ENCODE peak calls at places on chromosomes 3 and 15, in nine cellular contexts. V, M, R, B, K, H, O, C and S are unnamed samples.

GRCh38 chr3:46812237-46812791 is 50.9 kb downstream of the MYL3 start:
- DNase-seq in V (peak; percentile 74), M (peak; percentile 17), R (no peak), B (peak; percentile 60), K (no peak), H (peak; percentile 57), O (peak; percentile 47), C (peak; percentile 34), S (peak; percentile 80)

GRCh38 chr3:193842029-193842782 is 249.2 kb downstream of the OPA1 start:
- DNase-seq in V (no peak), M (no peak), R (no peak), B (no peak), K (no peak), H (no peak), O (no peak), C (no peak), S (peak; percentile 57)

GRCh38 chr3:122577409-122578028 is at the start of gene PARP15:
- DNase-seq in V (peak; percentile 12), M (no peak), R (no peak), B (peak; percentile 21), K (no peak), H (no peak), O (no peak), C (no peak), S (peak; percentile 86)

GRCh38 chr3:69292185-69292584 is 93.7 kb downstream of the FRMD4B start:
- DNase-seq in V (no peak), M (no peak), R (no peak), B (no peak), K (no peak), H (no peak), O (no peak), C (no peak), S (no peak)

GRCh38 chr15:68201153-68201878 is 3.8 kb downstream of the CALML4 start:
- DNase-seq in V (no peak), M (no peak), R (no peak), B (no peak), K (no peak), H (no peak), O (no peak), C (no peak), S (no peak)

GRCh38 chr15:92050220-92050898 is 196.9 kb downstream of the SLCO3A1 start:
- DNase-seq in V (no peak), M (no peak), R (no peak), B (no peak), K (no peak), H (no peak), O (no peak), C (no peak), S (no peak)

GRCh38 chr3:144085964-144086363 is 114.3 kb downstream of the DIPK2A start:
- DNase-seq in V (peak; percentile 9), M (no peak), R (no peak), B (no peak), K (no peak), H (no peak), O (peak; percentile 69), C (peak; percentile 5), S (no peak)

GRCh38 chr15:73873889-73874511 is 636 bp downstream of the TBC1D21 start:
- DNase-seq in V (peak; percentile 66), M (peak; percentile 79), R (peak; percentile 56), B (no peak), K (no peak), H (peak; percentile 14), O (peak; percentile 72), C (peak; percentile 58), S (no peak)

GRCh38 chr15:73555080-73555479 is 78.1 kb downstream of the NPTN start:
- DNase-seq in V (no peak), M (no peak), R (no peak), B (no peak), K (no peak), H (no peak), O (no peak), C (no peak), S (no peak)

GRCh38 chr15:60729850-60730458 is 251.0 kb upstream of the ICE2 start:
- DNase-seq in V (no peak), M (no peak), R (no peak), B (no peak), K (no peak), H (peak; percentile 34), O (no peak), C (no peak), S (no peak)

GRCh38 chr3:11155341-11156025 is 1.2 kb downstream of the HRH1 start:
- DNase-seq in V (peak; percentile 89), M (peak; percentile 28), R (peak; percentile 85), B (no peak), K (peak; percentile 45), H (no peak), O (peak; percentile 89), C (peak; percentile 84), S (peak; percentile 64)

GRCh38 chr15:77456746-77457618 is 36.3 kb downstream of the HMG20A start:
- DNase-seq in V (peak; percentile 34), M (peak; percentile 51), R (no peak), B (no peak), K (no peak), H (no peak), O (peak; percentile 21), C (peak; percentile 12), S (no peak)

GRCh38 chr3:46599590-46599989 is 12.7 kb upstream of the FAM240A start:
- DNase-seq in V (no peak), M (no peak), R (no peak), B (no peak), K (no peak), H (no peak), O (no peak), C (no peak), S (no peak)

GRCh38 chr3:154324919-154325318 is 632 bp upstream of the DHX36 start:
- DNase-seq in V (no peak), M (peak; percentile 24), R (no peak), B (no peak), K (no peak), H (no peak), O (no peak), C (no peak), S (no peak)

GRCh38 chr3:33144433-33144832 is 30.6 kb downstream of the CRTAP start:
- DNase-seq in V (no peak), M (no peak), R (no peak), B (no peak), K (no peak), H (no peak), O (no peak), C (no peak), S (no peak)

GRCh38 chr3:187520027-187520945 is 149.9 kb downstream of the SST start:
- DNase-seq in V (peak; percentile 78), M (no peak), R (no peak), B (no peak), K (no peak), H (no peak), O (peak; percentile 4), C (peak; percentile 70), S (no peak)

GRCh38 chr3:157201648-157202278 is 41.8 kb upstream of the CCNL1 start:
- DNase-seq in V (peak; percentile 74), M (peak; percentile 47), R (peak; percentile 53), B (no peak), K (no peak), H (no peak), O (peak; percentile 78), C (peak; percentile 62), S (no peak)

GRCh38 chr3:58691997-58692396 is 25.4 kb upstream of the FAM3D start:
- DNase-seq in V (peak; percentile 3), M (peak; percentile 3), R (no peak), B (no peak), K (no peak), H (no peak), O (peak; percentile 2), C (no peak), S (no peak)

GRCh38 chr15:56261854-56262509 is 18.3 kb upstream of the RFX7 start:
- DNase-seq in V (peak; percentile 6), M (no peak), R (peak; percentile 21), B (no peak), K (no peak), H (no peak), O (no peak), C (no peak), S (no peak)

GRCh38 chr15:86829251-86829650 is 749.6 kb downstream of the AGBL1 start:
- DNase-seq in V (no peak), M (no peak), R (no peak), B (no peak), K (no peak), H (no peak), O (no peak), C (no peak), S (no peak)

GRCh38 chr15:52348056-52348745 is 52.6 kb upstream of the MYO5C start:
- DNase-seq in V (peak; percentile 57), M (no peak), R (no peak), B (no peak), K (no peak), H (no peak), O (peak; percentile 44), C (peak; percentile 24), S (peak; percentile 82)

GRCh38 chr3:85570819-85571218 is 612.0 kb downstream of the CADM2 start:
- DNase-seq in V (no peak), M (no peak), R (no peak), B (no peak), K (no peak), H (no peak), O (no peak), C (no peak), S (no peak)

GRCh38 chr3:146650691-146651090 is 45.5 kb upstream of the PLSCR5 start:
- DNase-seq in V (no peak), M (no peak), R (no peak), B (no peak), K (no peak), H (no peak), O (no peak), C (no peak), S (no peak)

GRCh38 chr15:90959028-90959595 is 4.4 kb downstream of the RCCD1 start:
- DNase-seq in V (no peak), M (no peak), R (no peak), B (no peak), K (no peak), H (no peak), O (no peak), C (no peak), S (no peak)

GRCh38 chr3:54870423-54870822 is 57.4 kb downstream of the LRTM1 start:
- DNase-seq in V (peak; percentile 98), M (no peak), R (peak; percentile 95), B (no peak), K (no peak), H (no peak), O (peak; percentile 92), C (peak; percentile 98), S (no peak)

GRCh38 chr15:31049682-31050606 is 51.6 kb downstream of the TRPM1 start:
- DNase-seq in V (no peak), M (no peak), R (no peak), B (no peak), K (no peak), H (no peak), O (no peak), C (no peak), S (no peak)

GRCh38 chr3:72446406-72447058 is 401.7 kb downstream of the SHQ1 start:
- DNase-seq in V (peak; percentile 47), M (peak; percentile 28), R (peak; percentile 47), B (peak; percentile 17), K (no peak), H (peak; percentile 19), O (peak; percentile 39), C (no peak), S (peak; percentile 35)

GRCh38 chr3:19029837-19030835 is 118.2 kb upstream of the KCNH8 start:
- DNase-seq in V (no peak), M (no peak), R (peak; percentile 8), B (no peak), K (no peak), H (no peak), O (no peak), C (no peak), S (no peak)

GRCh38 chr3:124967964-124968363 is 33.4 kb upstream of the MUC13 start:
- DNase-seq in V (no peak), M (peak; percentile 40), R (no peak), B (no peak), K (no peak), H (no peak), O (no peak), C (no peak), S (peak; percentile 41)